ENCODE peak calls at places on chromosomes 16 and 17, in six cellular contexts. H is iris pigment epithelial cell; V is activated gamma-delta T cell treated with anti-CD3 and anti-CD28 coated beads, Interleukin-2, amount 50 U/mL, for 16 hours; Q is H7; D is GM20000; P is activated CD4-positive, alpha-beta T cell treated with anti-CD3 and anti-CD28 coated beads, Interleukin-2, amount 10 ng/mL, durations not matched to agents 7 days and 5 days. I is an unnamed sample.

GRCh38 chr17:51442112-51442865 is 181.9 kb downstream of the UTP18 start:
- DNase-seq in Q (no peak), P (no peak), D (no peak), V (no peak), H (no peak), I (no peak)

GRCh38 chr17:78239489-78239931 is 8.1 kb downstream of the TMEM235 start:
- DNase-seq in V (no peak), Q (peak), D (no peak), H (no peak), P (no peak), I (no peak)

GRCh38 chr16:75567911-75568310 is 1.7 kb downstream of the GABARAPL2 start:
- DNase-seq in Q (no peak), V (no peak), D (no peak), H (no peak), P (no peak), I (no peak)

GRCh38 chr17:77208217-77208808 is 67.5 kb downstream of the SEC14L1 start:
- DNase-seq in D (no peak), Q (no peak), V (no peak), H (peak), P (no peak), I (peak)

GRCh38 chr17:63361182-63361581 is 84.9 kb downstream of the CYB561 start:
- DNase-seq in D (no peak), H (no peak), Q (no peak), P (no peak), V (no peak), I (no peak)

GRCh38 chr16:57682809-57683318 is 11.7 kb upstream of the DRC7 start:
- DNase-seq in P (no peak), V (no peak), H (no peak), D (no peak), Q (no peak), I (no peak)

GRCh38 chr16:86396918-86397317 is 113.4 kb upstream of the FOXF1 start:
- DNase-seq in Q (no peak), H (peak), P (no peak), D (no peak), V (no peak), I (no peak)

GRCh38 chr16:82990155-82990554 is 363.4 kb downstream of the CDH13 start:
- DNase-seq in H (peak), P (no peak), V (no peak), Q (no peak), D (no peak), I (no peak)

GRCh38 chr17:49387374-49388289 is 25.6 kb upstream of the ZNF652 start:
- DNase-seq in D (no peak), H (no peak), Q (no peak), V (no peak), P (no peak), I (peak)

GRCh38 chr17:77449908-77450741 is 309.4 kb downstream of the SEC14L1 start:
- DNase-seq in H (peak), D (no peak), Q (peak), V (no peak), P (peak), I (no peak)

GRCh38 chr16:49961087-49961486 is 63.9 kb upstream of the CNEP1R1 start:
- DNase-seq in D (no peak), P (no peak), H (peak), V (no peak), Q (no peak), I (no peak)

GRCh38 chr16:85302018-85302847 is 190.0 kb upstream of the CIBAR2 start:
- DNase-seq in H (peak), P (no peak), D (no peak), Q (peak), V (no peak), I (no peak)

GRCh38 chr17:69723741-69724140 is 309.2 kb downstream of the MAP2K6 start:
- DNase-seq in Q (no peak), H (no peak), V (no peak), P (no peak), D (no peak), I (no peak)

GRCh38 chr17:66564992-66565465 is 262.6 kb downstream of the PRKCA start:
- DNase-seq in Q (peak), H (peak), D (no peak), P (no peak), V (no peak), I (no peak)

GRCh38 chr17:37259030-37259735 is 116.6 kb upstream of the C17orf78 start:
- DNase-seq in Q (no peak), H (peak), P (no peak), D (no peak), V (no peak), I (no peak)

GRCh38 chr17:43578699-43579569 is 32.8 kb upstream of the ETV4 start:
- DNase-seq in H (peak), P (no peak), V (no peak), D (peak), Q (peak), I (peak)

GRCh38 chr16:14284930-14285541 is 213.9 kb downstream of the MRTFB start:
- DNase-seq in P (peak), D (peak), H (peak), V (no peak), Q (peak), I (peak)

GRCh38 chr17:21573961-21574610 is 118.2 kb upstream of the KCNJ18 start:
- DNase-seq in V (no peak), D (no peak), Q (no peak), H (peak), P (peak), I (no peak)

GRCh38 chr17:3944485-3945388 is 19.5 kb downstream of the ATP2A3 start:
- DNase-seq in H (peak), P (peak), Q (peak), V (peak), D (peak), I (no peak)

GRCh38 chr16:77288222-77288621 is 89.0 kb downstream of the SYCE1L start:
- DNase-seq in Q (no peak), D (no peak), P (no peak), H (peak), V (no peak), I (no peak)

I was measured in MM.1S.